ENCODE peak calls at places on chromosomes 2 and 18, in seven cellular contexts. J is BJ, U is PC-3, S is colonic mucosa, H is upper lobe of right lung, N is OCI-LY7, T is heart left ventricle. W is an unnamed sample. For H3K36me3, the result is how much of the 10 kb centered on the place peaks cover.

GRCh38 chr18:72871091-72871490 is 3.3 kb upstream of the NETO1 start:
- DNase-seq in J (peak), U (peak), S (no peak), H (no peak), N (no peak), T (no peak), W (no peak)

GRCh38 chr2:242075163-242075562 is 205.6 kb downstream of the RTP5 start:
- DNase-seq in J (no peak), U (no peak), S (no peak), H (no peak), N (no peak), T (no peak), W (no peak)

GRCh38 chr2:45813003-45813601 is 161.6 kb downstream of the PRKCE start:
- DNase-seq in J (peak), U (no peak), S (no peak), H (no peak), N (no peak), T (peak), W (no peak)

GRCh38 chr18:74353169-74353775 is 37.6 kb downstream of the C18orf63 start:
- DNase-seq in J (no peak), U (peak), S (peak), H (no peak), N (peak), T (peak), W (peak)

GRCh38 chr18:21803495-21803894 is 62.9 kb downstream of the MIB1 start:
- DNase-seq in J (no peak), U (no peak), S (no peak), H (no peak), N (no peak), T (no peak), W (no peak)

GRCh38 chr2:175203621-175204496 is 22.3 kb upstream of the ATP5MC3 start:
- DNase-seq in J (no peak), U (peak), S (peak), H (no peak), N (peak), T (peak), W (no peak)

GRCh38 chr2:240643093-240643810 is 18.0 kb downstream of the GPR35 start:
- DNase-seq in J (no peak), U (no peak), S (no peak), H (peak), N (no peak), T (no peak), W (no peak)

GRCh38 chr2:99406137-99406536 is 68.9 kb downstream of the EIF5B start:
- DNase-seq in J (no peak), U (no peak), S (no peak), H (no peak), N (no peak), T (no peak), W (no peak)

GRCh38 chr2:88626171-88627054 is 851 bp downstream of the EIF2AK3 start:
- DNase-seq in J (no peak), U (peak), S (peak), H (peak), N (peak), T (peak), W (no peak)

GRCh38 chr2:235634435-235635152 is 140.8 kb downstream of the AGAP1 start:
- DNase-seq in J (no peak), U (no peak), S (no peak), H (no peak), N (no peak), T (no peak), W (no peak)

GRCh38 chr2:108169982-108170625 is 69.7 kb upstream of the SULT1C3 start:
- DNase-seq in J (no peak), U (peak), S (no peak), H (no peak), N (peak), T (no peak), W (no peak)

GRCh38 chr2:854460-854859 is 96.2 kb upstream of the SNTG2 start:
- DNase-seq in J (no peak), U (peak), S (peak), H (no peak), N (peak), T (no peak), W (no peak)

GRCh38 chr2:130851624-130852382 is 15.1 kb downstream of the ARHGEF4 start:
- DNase-seq in J (no peak), U (peak), S (no peak), H (no peak), N (no peak), T (no peak), W (no peak)

GRCh38 chr2:43158259-43158880 is 68.0 kb downstream of the ZFP36L2 start:
- DNase-seq in J (peak), U (peak), S (peak), H (peak), N (no peak), T (peak), W (peak)

GRCh38 chr2:207725815-207726578 is 14.6 kb downstream of the CCNYL1 start:
- DNase-seq in J (no peak), U (peak), S (no peak), H (no peak), N (peak), T (no peak), W (no peak)

GRCh38 chr18:26089247-26090129 is 925 bp downstream of the SS18 start:
- DNase-seq in J (no peak), U (peak), S (peak), H (no peak), N (peak), T (no peak), W (no peak)

GRCh38 chr2:105390454-105390853 is 8.4 kb downstream of the FHL2 start:
- DNase-seq in J (no peak), U (no peak), S (no peak), H (no peak), N (no peak), T (no peak), W (no peak)

GRCh38 chr2:6946722-6947121 is 29.5 kb downstream of the RNF144A start:
- DNase-seq in J (peak), U (peak), S (no peak), H (no peak), N (no peak), T (no peak), W (peak)

GRCh38 chr18:75214766-75215515 is 4.3 kb downstream of the TSHZ1 start:
- DNase-seq in J (no peak), U (no peak), S (peak), H (no peak), N (no peak), T (no peak), W (no peak)

GRCh38 chr2:161842751-161843433 is 218.7 kb downstream of the SLC4A10 start:
- DNase-seq in J (no peak), U (no peak), S (no peak), H (no peak), N (peak), T (no peak), W (no peak)

GRCh38 chr2:220277445-220277960 is 650.1 kb downstream of the SLC4A3 start:
- DNase-seq in J (peak), U (peak), S (no peak), H (peak), N (no peak), T (peak), W (no peak)

GRCh38 chr2:32632089-32632488 is 4.2 kb downstream of the TTC27 start:
- DNase-seq in J (no peak), U (peak), S (no peak), H (no peak), N (no peak), T (no peak), W (peak)

GRCh38 chr2:145595296-145595695 is 1075.4 kb upstream of the ZEB2 start:
- DNase-seq in J (no peak), U (peak), S (no peak), H (no peak), N (no peak), T (no peak), W (peak)

GRCh38 chr2:71426721-71427120 is 26.6 kb upstream of the DYSF start:
- DNase-seq in J (no peak), U (peak), S (no peak), H (no peak), N (no peak), T (no peak), W (no peak)

GRCh38 chr18:45448871-45449270 is 166.4 kb upstream of the SLC14A2 start:
- DNase-seq in J (no peak), U (no peak), S (no peak), H (no peak), N (no peak), T (no peak), W (no peak)

GRCh38 chr2:216880509-216881184 is 20.8 kb upstream of the TNP1 start:
- DNase-seq in J (no peak), U (no peak), S (peak), H (no peak), N (no peak), T (no peak), W (no peak)

GRCh38 chr18:38369772-38370690 is 804.4 kb upstream of the CELF4 start:
- DNase-seq in J (no peak), U (no peak), S (no peak), H (no peak), N (no peak), T (no peak), W (peak)

GRCh38 chr18:79852561-79853302 is 55.0 kb downstream of the KCNG2 start:
- DNase-seq in J (no peak), U (no peak), S (no peak), H (peak), N (no peak), T (no peak), W (no peak)

GRCh38 chr18:55351220-55351619 is 236.8 kb downstream of the TCF4 start:
- DNase-seq in J (no peak), U (no peak), S (no peak), H (no peak), N (no peak), T (no peak), W (no peak)

GRCh38 chr2:85173909-85174308 is 40.7 kb downstream of the TCF7L1 start:
- DNase-seq in J (no peak), U (no peak), S (no peak), H (no peak), N (no peak), T (peak), W (no peak)

GRCh38 chr18:73975266-73975665 is 172.4 kb downstream of the FBXO15 start:
- DNase-seq in J (no peak), U (no peak), S (no peak), H (no peak), N (no peak), T (no peak), W (no peak)

GRCh38 chr2:6977095-6977777 is 60.0 kb downstream of the RNF144A start:
- DNase-seq in J (no peak), U (peak), S (peak), H (no peak), N (no peak), T (peak), W (no peak)

GRCh38 chr2:43293744-43294695 is 67.6 kb upstream of the ZFP36L2 start:
- DNase-seq in J (peak), U (peak), S (peak), H (no peak), N (no peak), T (peak), W (peak)

GRCh38 chr2:65326276-65326675 is 98.6 kb downstream of the ACTR2 start:
- DNase-seq in J (no peak), U (no peak), S (no peak), H (no peak), N (no peak), T (no peak), W (no peak)

GRCh38 chr18:50338676-50339075 is 36.2 kb upstream of the SKA1 start:
- DNase-seq in J (no peak), U (no peak), S (no peak), H (no peak), N (no peak), T (no peak), W (no peak)

GRCh38 chr18:50341443-50341842 is 33.4 kb upstream of the SKA1 start:
- DNase-seq in J (no peak), U (no peak), S (no peak), H (no peak), N (no peak), T (no peak), W (no peak)

GRCh38 chr18:50338122-50338521 is 36.7 kb upstream of the SKA1 start:
- DNase-seq in J (no peak), U (no peak), S (no peak), H (no peak), N (no peak), T (no peak), W (no peak)

GRCh38 chr18:50334546-50335152 is 40.2 kb upstream of the SKA1 start:
- DNase-seq in J (no peak), U (no peak), S (no peak), H (no peak), N (peak), T (no peak), W (no peak)

GRCh38 chr18:50340078-50340477 is 34.8 kb upstream of the SKA1 start:
- DNase-seq in J (no peak), U (no peak), S (no peak), H (peak), N (no peak), T (no peak), W (no peak)
- TF ChIP-seq CTCF in J (no peak), U (no peak), S (no peak), H (no peak), N (peak), T (no peak), W (no peak)

GRCh38 chr2:197090713-197091367 is 164.3 kb upstream of the PGAP1 start:
- DNase-seq in J (no peak), U (no peak), S (no peak), H (no peak), N (no peak), T (no peak), W (no peak)
- H3K4me3 ChIP-seq in J (no peak), U (no peak), S (no peak), H (no peak), N (no peak), T (no peak), W (no peak)

GRCh38 chr2:64311948-64312621 is 141.9 kb upstream of the LGALSL start:
- DNase-seq in J (peak), U (peak), S (peak), H (peak), N (peak), T (peak), W (peak)

GRCh38 chr2:64311191-64311910 is 142.6 kb upstream of the LGALSL start:
- DNase-seq in J (no peak), U (no peak), S (no peak), H (no peak), N (no peak), T (no peak), W (no peak)

GRCh38 chr2:64315561-64315960 is 138.4 kb upstream of the LGALSL start:
- DNase-seq in J (no peak), U (no peak), S (no peak), H (no peak), N (no peak), T (no peak), W (no peak)

GRCh38 chr2:64313311-64313710 is 140.7 kb upstream of the LGALSL start:
- DNase-seq in J (no peak), U (no peak), S (no peak), H (no peak), N (no peak), T (no peak), W (no peak)

DNA sequence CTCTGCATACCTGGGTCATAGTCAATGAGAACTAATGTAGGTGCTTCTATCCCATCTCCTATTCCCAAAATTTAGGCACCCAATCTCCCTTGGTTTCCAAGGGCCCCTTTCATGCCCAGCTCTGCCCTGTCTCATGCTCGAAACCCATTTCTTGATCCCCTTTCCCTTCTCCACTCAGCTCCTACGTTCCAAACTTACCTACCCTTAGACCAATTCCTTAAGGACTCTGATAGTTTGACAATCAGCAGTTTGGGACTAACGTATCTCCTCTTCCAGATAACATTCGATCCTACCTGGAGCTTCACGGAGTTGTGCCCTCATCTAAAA is 141.4 kb upstream of the LGALSL start:
- DNase-seq in J (no peak), U (no peak), S (no peak), H (no peak), N (no peak), T (no peak), W (no peak)
- H3K36me3 ChIP-seq in J (under half), U (under half), S (under half), H (under half), N (under half), T (under half), W (under half)

DNA sequence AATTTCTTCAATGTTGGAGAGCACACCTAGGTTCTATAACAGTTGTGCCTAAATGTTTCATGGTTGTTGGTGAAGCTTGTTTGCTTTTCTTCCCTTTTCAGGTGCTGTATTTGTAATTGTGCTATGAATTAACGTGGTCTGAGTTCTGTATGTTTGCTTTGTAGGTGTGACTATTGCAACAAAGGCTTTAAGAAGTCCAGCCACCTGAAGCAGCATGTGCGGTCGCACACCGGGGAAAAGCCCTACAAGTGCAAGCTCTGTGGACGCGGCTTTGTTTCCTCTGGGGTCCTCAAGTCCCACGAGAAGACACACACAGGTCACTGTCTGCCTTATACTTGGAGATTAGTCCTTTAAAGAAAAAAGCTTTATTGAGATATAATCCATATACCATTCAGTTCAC is 91.2 kb downstream of the ZNF236 start:
- DNase-seq in J (no peak), U (no peak), S (peak), H (no peak), N (no peak), T (no peak), W (no peak)
- TF ChIP-seq CTCF in J (no peak), U (no peak), S (no peak), H (no peak), N (no peak), T (no peak), W (no peak)

W was measured in kidney epithelial cell.